ENCODE peak calls at places on chromosomes 11 and 22, in seven cellular contexts. O, W, Q, L, X, N and K are unnamed samples.

GRCh38 chr11:33773399-33774355 is 643 bp downstream of the FBXO3 start:
- DNase-seq in O (no peak), W (no peak), Q (no peak), L (no peak), X (peak; percentile 44), N (no peak), K (peak; percentile 38)

GRCh38 chr22:42793848-42794405 is 63.1 kb downstream of the ARFGAP3 start:
- DNase-seq in O (no peak), W (no peak), Q (no peak), L (no peak), X (peak; percentile 47), N (no peak), K (no peak)

GRCh38 chr11:27705873-27706820 is 5.9 kb upstream of the BDNF start:
- DNase-seq in O (no peak), W (peak; percentile 52), Q (no peak), L (no peak), X (peak; percentile 76), N (no peak), K (peak; percentile 31)

GRCh38 chr11:127919206-127920000 is 668.0 kb downstream of the ETS1 start:
- DNase-seq in O (no peak), W (peak; percentile 70), Q (no peak), L (peak; percentile 64), X (no peak), N (no peak), K (peak; percentile 87)

GRCh38 chr11:18012314-18012905 is 437 bp downstream of the SERGEF start:
- DNase-seq in O (peak; percentile 27), W (peak; percentile 32), Q (no peak), L (no peak), X (peak; percentile 80), N (no peak), K (peak; percentile 43)

GRCh38 chr11:2271077-2271326 is 614 bp upstream of the ASCL2 start:
- DNase-seq in O (peak; percentile 42), W (no peak), Q (no peak), L (no peak), X (no peak), N (no peak), K (no peak)

GRCh38 chr11:70332567-70332966 is 62.1 kb downstream of the PPFIA1 start:
- DNase-seq in O (no peak), W (no peak), Q (no peak), L (no peak), X (no peak), N (no peak), K (no peak)

GRCh38 chr11:39910087-39910486 is 1549.4 kb downstream of the LRRC4C start:
- DNase-seq in O (no peak), W (no peak), Q (no peak), L (no peak), X (no peak), N (no peak), K (no peak)

GRCh38 chr11:60128376-60128775 is 39.9 kb downstream of the MS4A2 start:
- DNase-seq in O (no peak), W (no peak), Q (no peak), L (no peak), X (no peak), N (no peak), K (no peak)

GRCh38 chr22:47687776-47688175 is 925.3 kb downstream of the TBC1D22A start:
- DNase-seq in O (no peak), W (no peak), Q (no peak), L (no peak), X (no peak), N (no peak), K (no peak)

GRCh38 chr22:35099883-35100282 is 33.9 kb downstream of the ISX start:
- DNase-seq in O (no peak), W (no peak), Q (no peak), L (no peak), X (peak; percentile 19), N (no peak), K (no peak)

GRCh38 chr11:47242596-47243192 is 5.9 kb downstream of the ACP2 start:
- DNase-seq in O (no peak), W (no peak), Q (no peak), L (no peak), X (no peak), N (no peak), K (no peak)

GRCh38 chr22:44088976-44089570 is 65.0 kb downstream of the PARVB start:
- DNase-seq in O (no peak), W (no peak), Q (peak; percentile 33), L (no peak), X (no peak), N (no peak), K (peak; percentile 42)

GRCh38 chr11:67160872-67161783 is 42.1 kb downstream of the KDM2A start:
- DNase-seq in O (no peak), W (peak; percentile 53), Q (no peak), L (no peak), X (no peak), N (no peak), K (no peak)

GRCh38 chr11:134645576-134645975 is 233.5 kb upstream of the B3GAT1 start:
- DNase-seq in O (peak; percentile 9), W (no peak), Q (no peak), L (no peak), X (peak; percentile 28), N (no peak), K (no peak)

GRCh38 chr11:126060651-126061220 is 1.9 kb downstream of the CDON start:
- DNase-seq in O (no peak), W (no peak), Q (no peak), L (no peak), X (no peak), N (no peak), K (no peak)

GRCh38 chr11:31110825-31111224 is 258.7 kb downstream of the DCDC1 start:
- DNase-seq in O (no peak), W (no peak), Q (no peak), L (no peak), X (no peak), N (no peak), K (no peak)

GRCh38 chr11:61718613-61719302 is 33.7 kb upstream of the MYRF start:
- DNase-seq in O (no peak), W (peak; percentile 63), Q (no peak), L (peak; percentile 38), X (peak; percentile 93), N (peak; percentile 79), K (peak; percentile 51)

GRCh38 chr11:122900803-122901202 is 18.2 kb downstream of the JHY start:
- DNase-seq in O (no peak), W (peak; percentile 59), Q (no peak), L (no peak), X (no peak), N (no peak), K (no peak)

GRCh38 chr11:43123443-43123842 is 188.4 kb upstream of the API5 start:
- DNase-seq in O (no peak), W (no peak), Q (no peak), L (no peak), X (no peak), N (no peak), K (no peak)

GRCh38 chr11:19632435-19632834 is 80.2 kb upstream of the NAV2 start:
- DNase-seq in O (no peak), W (peak; percentile 52), Q (peak; percentile 53), L (no peak), X (no peak), N (no peak), K (peak; percentile 89)

GRCh38 chr11:83508804-83509203 is 222.6 kb upstream of the CCDC90B start:
- DNase-seq in O (no peak), W (no peak), Q (no peak), L (no peak), X (no peak), N (no peak), K (no peak)

GRCh38 chr22:20533095-20533878 is 25.9 kb downstream of the MED15 start:
- DNase-seq in O (no peak), W (no peak), Q (no peak), L (no peak), X (no peak), N (no peak), K (no peak)

DNA sequence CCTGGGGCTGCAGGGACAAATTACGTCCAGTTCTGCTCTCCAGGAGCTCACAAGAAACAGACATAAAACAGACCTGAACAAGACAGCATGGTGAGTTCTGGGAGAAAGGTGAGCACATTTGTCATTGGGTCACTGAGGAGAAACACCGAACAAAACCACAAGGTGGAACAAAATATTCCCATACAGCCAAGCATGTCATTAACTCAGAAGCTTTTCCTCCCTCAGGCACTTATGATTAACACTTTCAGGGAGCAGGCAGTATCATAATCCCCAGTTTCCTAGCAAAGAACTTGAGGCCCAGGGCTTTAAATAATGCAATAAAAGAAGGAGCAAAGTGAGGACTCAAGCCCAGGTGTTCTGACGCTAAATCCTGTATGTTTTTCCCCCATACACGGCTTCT is 43.0 kb downstream of the P4HA3 start:
- DNase-seq in O (no peak), W (no peak), Q (no peak), L (no peak), X (no peak), N (no peak), K (no peak)
- H3K4me3 ChIP-seq in O (no peak overlapping the region), W (no peak overlapping the region), Q (no peak overlapping the region), L (no peak overlapping the region), X (no peak overlapping the region), N (no peak overlapping the region), K (no peak overlapping the region)

DNA sequence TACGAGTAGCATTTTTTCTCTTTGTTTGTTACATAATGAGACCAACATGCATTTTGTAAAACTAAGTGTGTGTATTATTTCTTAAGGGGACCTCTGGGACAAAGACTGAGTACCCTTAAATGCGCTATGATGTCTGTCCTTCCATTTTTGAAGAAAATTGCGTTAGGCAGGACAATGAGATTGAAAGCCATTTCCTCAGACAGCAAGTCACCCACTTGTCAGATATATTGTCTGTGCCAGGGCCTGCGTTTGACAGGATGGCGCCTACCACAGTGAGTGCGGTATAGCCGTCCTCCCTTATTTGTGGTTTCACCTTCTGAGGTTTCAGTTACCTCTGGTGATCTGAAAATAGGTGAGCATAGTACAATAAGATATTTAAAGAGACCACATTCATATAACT is 2.2 kb downstream of the AP2A2 start:
- DNase-seq in O (no peak), W (no peak), Q (no peak), L (no peak), X (no peak), N (no peak), K (no peak)
- H3K4me3 ChIP-seq in O (no peak overlapping the region), W (no peak overlapping the region), Q (no peak overlapping the region), L (no peak overlapping the region), X (peak overlapping the region; percentile 89), N (no peak overlapping the region), K (no peak overlapping the region)

GRCh38 chr22:50059185-50059880 is 1.2 kb upstream of the TTLL8 start:
- DNase-seq in O (no peak), W (peak; percentile 37), Q (no peak), L (no peak), X (peak; percentile 83), N (peak; percentile 47), K (peak; percentile 58)
- H3K4me3 ChIP-seq in O (no peak overlapping the region), W (no peak overlapping the region), Q (no peak overlapping the region), L (no peak overlapping the region), X (peak overlapping the region; percentile 58), N (no peak overlapping the region), K (no peak overlapping the region)

DNA sequence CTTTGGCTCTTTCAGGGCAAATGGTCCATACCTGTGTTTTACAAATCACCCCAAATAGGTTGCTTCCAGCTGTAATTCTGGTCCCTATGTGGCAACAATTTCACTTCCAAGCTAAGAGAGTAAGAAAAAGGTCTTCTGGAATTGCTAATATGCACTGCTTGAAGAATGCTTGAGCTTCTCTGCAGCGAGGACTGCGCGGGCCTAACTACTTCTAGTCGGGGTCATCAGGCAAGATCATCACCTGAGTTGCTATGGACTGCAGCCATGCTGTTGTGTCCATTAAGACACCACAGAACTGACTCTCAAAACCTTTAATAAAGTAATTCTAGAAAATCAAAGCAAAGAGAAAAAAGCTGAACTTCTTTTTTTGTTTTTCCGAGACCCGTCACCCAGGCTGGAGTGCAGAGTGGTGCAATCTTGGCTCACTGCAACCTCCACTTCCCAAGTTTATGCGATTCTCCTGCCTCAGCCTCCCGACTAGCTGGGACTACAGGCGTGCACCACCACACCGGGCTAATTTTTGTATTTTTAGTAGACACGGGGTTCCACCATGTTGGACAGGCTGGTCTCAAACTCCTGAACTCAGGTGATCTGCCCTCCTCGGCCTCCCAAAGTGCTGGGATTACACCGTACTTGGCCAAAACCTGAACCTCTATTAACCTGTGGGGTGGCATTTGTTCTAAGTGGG is 2.2 kb downstream of the JOSD1 start:
- DNase-seq in O (no peak), W (no peak), Q (no peak), L (no peak), X (no peak), N (no peak), K (no peak)
- H3K4me3 ChIP-seq in O (peak overlapping the region; percentile 85), W (peak overlapping the region; percentile 82), Q (peak overlapping the region; percentile 85), L (peak overlapping the region; percentile 82), X (peak overlapping the region; percentile 86), N (peak overlapping the region; percentile 80), K (peak overlapping the region; percentile 88)